ENCODE peak calls at places on chromosomes 2 and 18, in five cellular contexts. Z, T, Y, I and J are unnamed samples.
A peak's percentile ranks its signal among the peaks of the same experiment; 100 is the strongest.

GRCh38 chr2:53131416-53131815 is 636.2 kb upstream of the CHAC2 start:
- DNase-seq in I (no peak), T (no peak), Y (no peak), Z (no peak), J (no peak)

GRCh38 chr2:172427990-172428840 is 829 bp downstream of the ITGA6 start:
- DNase-seq in T (peak; percentile 55), Y (no peak), I (no peak), Z (peak; percentile 70), J (peak; percentile 85)

GRCh38 chr18:3251249-3251962 is 3.8 kb downstream of the MYL12A start:
- DNase-seq in I (no peak), T (no peak), Z (no peak), Y (no peak), J (no peak)

GRCh38 chr18:24443870-24444269 is 16.6 kb upstream of the HRH4 start:
- DNase-seq in T (no peak), I (no peak), Z (no peak), Y (no peak), J (no peak)

GRCh38 chr2:68743531-68743930 is 8.9 kb downstream of the ARHGAP25 start:
- DNase-seq in Y (no peak), T (no peak), Z (no peak), I (no peak), J (no peak)

GRCh38 chr2:141586985-141587384 is 543.8 kb downstream of the LRP1B start:
- DNase-seq in T (no peak), Z (no peak), Y (no peak), I (no peak), J (no peak)

GRCh38 chr2:230930149-230930780 is 5.2 kb upstream of the GPR55 start:
- DNase-seq in T (no peak), Y (peak; percentile 19), Z (peak; percentile 29), I (no peak), J (no peak)

GRCh38 chr2:217429981-217430500 is 570.2 kb upstream of the TNP1 start:
- DNase-seq in Y (no peak), T (no peak), Z (no peak), I (no peak), J (no peak)

GRCh38 chr18:35890323-35890722 is 82.2 kb upstream of the RMP24 start:
- DNase-seq in Z (no peak), Y (no peak), T (no peak), I (no peak), J (no peak)

GRCh38 chr18:361941-362913 is 94.4 kb upstream of the THOC1 start:
- DNase-seq in T (no peak), Y (no peak), Z (no peak), I (peak; percentile 76), J (peak; percentile 83)

GRCh38 chr18:51028201-51028805 is 1.7 kb upstream of the SMAD4 start:
- DNase-seq in I (no peak), T (no peak), Z (no peak), Y (no peak), J (no peak)

GRCh38 chr2:162317910-162318279 is 589 bp downstream of the IFIH1 start:
- DNase-seq in T (no peak), Y (peak; percentile 76), Z (no peak), I (no peak), J (peak; percentile 49)

GRCh38 chr2:86157009-86157556 is 38.2 kb downstream of the IMMT start:
- DNase-seq in Z (no peak), I (no peak), Y (no peak), T (no peak), J (no peak)

GRCh38 chr2:234075521-234075915 is 25.0 kb downstream of the SPP2 start:
- DNase-seq in Z (no peak), T (no peak), I (no peak), Y (no peak), J (no peak)

DNA sequence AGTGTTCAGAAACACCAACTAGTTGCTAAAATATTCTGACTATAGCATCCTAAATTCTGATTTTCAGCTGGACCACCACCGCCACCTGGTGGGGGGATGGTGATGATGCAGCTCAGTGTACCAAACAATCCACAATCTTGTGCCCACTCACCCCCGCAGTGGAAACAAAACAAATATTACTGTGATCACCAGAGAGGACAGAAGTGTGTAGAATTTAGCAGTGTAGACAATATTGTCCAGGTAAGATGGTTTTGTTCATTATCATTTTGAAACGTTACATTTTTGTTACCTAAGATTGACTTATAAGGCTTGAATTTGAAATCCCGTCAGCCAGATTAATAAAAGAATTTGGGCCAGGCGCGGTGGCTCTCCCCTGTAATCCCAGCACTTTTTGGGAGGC is 31.7 kb upstream of the UBXN4 start:
- DNase-seq in T (peak; percentile 53), Y (no peak), Z (no peak), I (peak; percentile 75), J (peak; percentile 77)
- TF ChIP-seq CTCF in T (peak; percentile 96), Y (peak; percentile 87), Z (peak; percentile 98), I (peak; percentile 83), J (peak; percentile 93)

GRCh38 chr2:84882775-84883550 is 2.1 kb upstream of the TRABD2A start:
- DNase-seq in Z (peak; percentile 13), I (no peak), T (no peak), Y (no peak), J (no peak)

GRCh38 chr2:84884396-84884795 is 3.5 kb upstream of the TRABD2A start:
- DNase-seq in T (no peak), Z (no peak), Y (no peak), I (no peak), J (no peak)

GRCh38 chr2:84880645-84881521 is at the start of gene TRABD2A:
- DNase-seq in I (no peak), Z (no peak), Y (peak; percentile 73), T (no peak), J (peak; percentile 81)

GRCh38 chr2:84881581-84882414 is 914 bp upstream of the TRABD2A start:
- DNase-seq in Z (peak; percentile 82), T (peak; percentile 65), I (peak; percentile 88), Y (peak; percentile 84), J (peak; percentile 97)

GRCh38 chr2:84882415-84882738 is 1.5 kb upstream of the TRABD2A start:
- DNase-seq in Y (no peak), I (no peak), T (no peak), Z (no peak), J (no peak)
- TF ChIP-seq CTCF in Y (no peak), I (no peak), T (no peak), Z (peak; percentile 5), J (no peak)

GRCh38 chr18:21636769-21637168 is 24.7 kb downstream of the SNRPD1 start:
- DNase-seq in T (no peak), I (no peak), Z (no peak), Y (no peak), J (peak; percentile 29)

GRCh38 chr18:21629089-21629832 is 17.1 kb downstream of the SNRPD1 start:
- DNase-seq in Z (no peak), I (no peak), T (no peak), Y (no peak), J (no peak)

GRCh38 chr18:21634588-21635199 is 22.6 kb downstream of the SNRPD1 start:
- DNase-seq in I (no peak), Z (no peak), Y (no peak), T (no peak), J (no peak)

DNA sequence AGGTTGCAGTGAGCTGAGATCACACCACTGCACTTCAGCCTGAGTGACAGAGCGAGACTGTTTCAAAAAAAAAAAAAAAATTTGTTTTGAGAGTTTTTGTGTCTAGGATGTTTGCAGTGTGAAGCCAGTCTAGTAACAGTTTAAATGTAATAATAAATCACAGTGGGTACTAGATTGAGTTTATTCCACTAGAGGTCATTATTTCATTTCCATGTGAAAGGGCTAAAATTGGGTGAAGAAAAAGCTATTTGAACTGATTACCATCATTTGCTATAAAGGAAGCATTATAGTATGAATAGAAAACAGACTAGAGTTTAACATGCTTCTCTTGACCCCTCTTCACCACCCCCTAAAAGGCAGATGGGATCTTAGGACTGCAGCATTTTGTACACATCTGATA is 20.3 kb downstream of the SNRPD1 start:
- DNase-seq in T (no peak), Z (no peak), I (no peak), Y (no peak), J (peak; percentile 35)
- TF ChIP-seq CTCF in T (no peak), Z (no peak), I (no peak), Y (no peak), J (no peak)

GRCh38 chr2:160087854-160088745 is 25.7 kb upstream of the PLA2R1 start:
- DNase-seq in Y (no peak), Z (no peak), T (no peak), I (no peak), J (no peak)
- TF ChIP-seq CTCF in Y (no peak), Z (peak; percentile 54), T (no peak), I (no peak), J (peak; percentile 32)

GRCh38 chr2:108719149-108720044 is at the start of gene RANBP2:
- DNase-seq in Z (peak; percentile 96), T (peak; percentile 82), I (peak; percentile 97), Y (peak; percentile 97), J (peak; percentile 95)
- TF ChIP-seq CTCF in Z (no peak), T (no peak), I (no peak), Y (no peak), J (no peak)

GRCh38 chr2:122856696-122857095 is 1101.2 kb downstream of the TSN start:
- DNase-seq in I (no peak), T (no peak), Y (no peak), Z (no peak), J (no peak)
- TF ChIP-seq CTCF in I (no peak), T (no peak), Y (no peak), Z (no peak), J (no peak)

GRCh38 chr2:221282386-221282785 is 289.7 kb downstream of the EPHA4 start:
- DNase-seq in I (no peak), Y (no peak), T (no peak), Z (no peak), J (no peak)
- TF ChIP-seq CTCF in I (no peak), Y (no peak), T (no peak), Z (no peak), J (no peak)

GRCh38 chr2:177029501-177029900 is 183.1 kb upstream of the HNRNPA3 start:
- DNase-seq in T (no peak), Z (no peak), I (no peak), Y (no peak), J (no peak)
- TF ChIP-seq CTCF in T (peak; percentile 42), Z (no peak), I (no peak), Y (no peak), J (no peak)

GRCh38 chr2:187054501-187055319 is 205.7 kb upstream of the ZSWIM2 start:
- DNase-seq in Y (no peak), T (no peak), Z (no peak), I (no peak), J (peak; percentile 1)
- TF ChIP-seq CTCF in Y (no peak), T (peak; percentile 28), Z (no peak), I (no peak), J (no peak)

GRCh38 chr2:151071382-151071781 is 190.3 kb downstream of the RBM43 start:
- DNase-seq in Y (no peak), I (no peak), Z (no peak), T (no peak), J (no peak)
- TF ChIP-seq CTCF in Y (no peak), I (no peak), Z (peak; percentile 67), T (peak; percentile 40), J (peak; percentile 74)